ENCODE peak calls at places on chromosomes 1 and 21, in four cellular contexts. B is cardiac muscle cell, N is brain microvascular endothelial cell, F is osteocyte. C is an unnamed sample.
A peak's percentile ranks its signal among the peaks of the same experiment; 100 is the strongest.

GRCh38 chr1:235998812-235999211 is 66.1 kb downstream of the NID1 start:
- DNase-seq in B (no peak), N (no peak), F (no peak), C (no peak)

GRCh38 chr1:50023292-50024159 is at the start of gene AGBL4:
- DNase-seq in B (peak; percentile 33), N (no peak), F (no peak), C (no peak)

GRCh38 chr1:205965039-205965630 is 21.9 kb upstream of the SLC26A9 start:
- DNase-seq in B (no peak), N (no peak), F (no peak), C (no peak)

GRCh38 chr1:220810963-220811362 is 24.2 kb downstream of the MTARC1 start:
- DNase-seq in B (no peak), N (no peak), F (no peak), C (no peak)

GRCh38 chr1:21669287-21670058 is at the start of gene RAP1GAP:
- DNase-seq in B (no peak), N (no peak), F (no peak), C (no peak)

GRCh38 chr1:185305419-185305818 is 11.6 kb downstream of the IVNS1ABP start:
- DNase-seq in B (no peak), N (no peak), F (no peak), C (no peak)

GRCh38 chr1:61536174-61536573 is 188.8 kb downstream of the TM2D1 start:
- DNase-seq in B (no peak), N (no peak), F (no peak), C (no peak)

GRCh38 chr21:42411197-42411869 is 7.6 kb downstream of the UBASH3A start:
- DNase-seq in B (no peak), N (no peak), F (no peak), C (no peak)

GRCh38 chr1:24830680-24831272 is 85.5 kb downstream of the CLIC4 start:
- DNase-seq in B (peak; percentile 83), N (no peak), F (no peak), C (no peak)

GRCh38 chr1:206839857-206840256 is 25.6 kb upstream of the IL20 start:
- DNase-seq in B (peak; percentile 93), N (peak; percentile 29), F (no peak), C (peak; percentile 75)

GRCh38 chr1:30675289-30675688 is 48.1 kb downstream of the MATN1 start:
- DNase-seq in B (no peak), N (no peak), F (no peak), C (no peak)

GRCh38 chr1:145985129-145985501 is 11.3 kb downstream of the TXNIP start:
- DNase-seq in B (no peak), N (no peak), F (no peak), C (no peak)

GRCh38 chr1:115976062-115976899 is at the start of gene SLC22A15:
- DNase-seq in B (peak; percentile 70), N (no peak), F (peak; percentile 88), C (no peak)

GRCh38 chr1:182163821-182164223 is 102.3 kb upstream of the ZNF648 start:
- DNase-seq in B (no peak), N (no peak), F (no peak), C (no peak)

GRCh38 chr1:202565890-202566289 is 144.4 kb downstream of the SYT2 start:
- DNase-seq in B (no peak), N (no peak), F (no peak), C (no peak)
- TF ChIP-seq CTCF in B (no peak), N (no peak), F (no peak), C (no peak)

GRCh38 chr21:18840239-18840638 is 436.7 kb upstream of the TMPRSS15 start:
- DNase-seq in B (no peak), N (peak; percentile 50), F (no peak), C (no peak)
- TF ChIP-seq CTCF in B (no peak), N (peak; percentile 53), F (peak; percentile 18), C (no peak)

GRCh38 chr1:1245178-1245839 is 1.2 kb downstream of the C1QTNF12 start:
- DNase-seq in B (no peak), N (no peak), F (no peak), C (no peak)
- TF ChIP-seq CTCF in B (no peak), N (no peak), F (no peak), C (no peak)

DNA sequence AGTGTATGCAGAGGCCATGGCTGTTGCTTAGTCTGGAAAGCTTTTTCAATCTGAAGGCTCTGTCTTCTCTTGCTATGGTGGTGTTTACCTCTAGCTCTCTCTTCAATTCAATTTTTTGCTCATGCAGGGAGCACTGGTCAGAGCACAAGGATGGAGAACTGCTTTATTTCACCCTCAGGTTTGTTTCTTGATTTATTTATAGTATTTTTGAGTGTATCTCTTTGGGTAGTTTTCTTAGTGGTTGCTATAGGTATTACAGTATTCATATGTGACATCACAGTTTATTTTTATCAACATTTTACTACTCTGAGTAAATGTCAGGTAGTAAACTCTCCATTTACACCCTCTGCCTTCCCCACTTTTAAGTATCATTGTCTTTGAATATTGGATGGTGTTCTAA is 147.9 kb downstream of the RASAL2 start:
- DNase-seq in B (no peak), N (no peak), F (no peak), C (no peak)
- TF ChIP-seq CTCF in B (no peak), N (peak; percentile 33), F (peak; percentile 20), C (no peak)

DNA sequence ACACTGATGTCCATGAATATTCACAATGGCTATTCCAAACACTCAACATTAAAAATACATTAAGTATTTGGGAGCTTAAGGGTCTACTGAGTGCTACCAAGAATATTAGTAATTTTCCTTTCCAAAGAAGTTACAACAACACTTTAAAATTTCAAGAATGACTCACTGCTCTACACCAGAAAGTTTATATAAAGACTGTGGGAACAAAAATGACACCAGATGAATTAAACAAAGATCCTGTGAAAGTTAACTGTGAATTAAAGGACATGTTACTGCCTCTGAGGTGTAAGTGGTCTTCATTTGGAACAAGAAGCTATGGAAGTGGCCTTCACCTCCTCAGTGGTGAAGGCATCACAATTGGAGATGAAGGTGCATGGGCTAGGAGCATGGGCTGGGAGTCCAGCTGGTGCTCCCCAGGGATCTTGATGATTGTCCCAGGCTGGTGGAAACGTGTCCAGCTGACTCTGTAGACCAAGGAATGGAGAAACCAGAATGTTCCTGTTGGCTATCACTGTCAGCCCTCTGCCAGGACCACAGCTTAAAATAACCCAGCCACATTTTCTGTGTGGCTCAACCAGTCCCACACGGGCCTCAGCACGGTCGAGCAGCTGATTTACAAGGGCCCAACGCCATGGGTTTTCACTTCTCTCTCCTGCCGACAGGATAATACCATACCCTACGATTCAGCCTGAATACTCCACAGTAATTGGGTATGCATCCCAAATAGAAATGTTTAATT is 28.8 kb downstream of the TAF5L start:
- DNase-seq in B (peak; percentile 33), N (peak; percentile 64), F (no peak), C (peak; percentile 33)
- TF ChIP-seq CTCF in B (no peak), N (no peak), F (no peak), C (no peak)

GRCh38 chr1:18597159-18598042 is 33.2 kb upstream of the PAX7 start:
- DNase-seq in B (peak; percentile 54), N (peak; percentile 25), F (no peak), C (no peak)

GRCh38 chr1:18602533-18603211 is 28.0 kb upstream of the PAX7 start:
- DNase-seq in B (no peak), N (no peak), F (no peak), C (no peak)

GRCh38 chr1:18599096-18599495 is 31.6 kb upstream of the PAX7 start:
- DNase-seq in B (no peak), N (no peak), F (no peak), C (no peak)

GRCh38 chr1:18603212-18603852 is 27.3 kb upstream of the PAX7 start:
- DNase-seq in B (no peak), N (no peak), F (no peak), C (no peak)

DNA sequence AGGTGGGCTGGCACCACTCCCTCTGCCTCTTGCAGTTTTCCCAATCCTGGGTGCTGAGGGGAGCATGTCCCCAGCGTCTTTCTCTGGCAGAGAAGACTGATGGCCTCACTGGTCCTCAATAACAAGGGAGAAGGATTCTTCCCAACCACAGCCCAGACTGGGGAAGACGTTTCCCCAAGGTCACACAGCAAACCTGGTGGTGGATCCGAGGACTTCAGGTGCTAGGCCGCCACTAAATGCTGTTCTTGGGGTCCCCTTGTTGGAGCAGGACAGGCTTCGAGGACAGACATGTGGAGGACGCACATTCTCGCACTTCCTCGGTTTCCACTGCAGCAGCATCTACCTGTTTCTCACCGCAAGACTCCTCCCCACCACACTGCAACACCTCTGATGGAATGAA is 30.9 kb upstream of the PAX7 start:
- DNase-seq in B (no peak), N (no peak), F (no peak), C (no peak)
- TF ChIP-seq CTCF in B (no peak), N (peak; percentile 23), F (no peak), C (no peak)

DNA sequence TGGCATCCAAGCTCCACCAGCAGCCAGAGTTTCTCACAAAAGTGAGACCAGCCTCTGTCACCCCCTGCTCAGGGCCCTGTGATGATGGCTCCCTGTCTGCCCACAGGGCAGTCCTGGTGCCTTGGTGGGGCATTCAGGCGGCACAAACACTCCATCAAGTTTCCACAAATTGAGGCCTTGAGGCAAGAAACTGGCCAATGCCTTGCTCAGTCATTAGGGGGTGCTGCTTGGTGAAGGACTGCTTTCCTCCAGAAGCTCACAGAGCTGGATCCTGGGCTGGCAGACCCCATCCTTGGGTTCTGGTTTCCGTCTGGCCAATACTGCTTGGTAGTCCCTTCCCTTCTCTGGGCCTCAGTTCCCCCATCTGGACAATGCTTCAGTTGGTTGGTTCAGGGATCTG is 12.5 kb upstream of the AHDC1 start:
- DNase-seq in B (no peak), N (no peak), F (no peak), C (no peak)
- TF ChIP-seq CTCF in B (peak; percentile 33), N (peak; percentile 48), F (peak; percentile 17), C (no peak)

DNA sequence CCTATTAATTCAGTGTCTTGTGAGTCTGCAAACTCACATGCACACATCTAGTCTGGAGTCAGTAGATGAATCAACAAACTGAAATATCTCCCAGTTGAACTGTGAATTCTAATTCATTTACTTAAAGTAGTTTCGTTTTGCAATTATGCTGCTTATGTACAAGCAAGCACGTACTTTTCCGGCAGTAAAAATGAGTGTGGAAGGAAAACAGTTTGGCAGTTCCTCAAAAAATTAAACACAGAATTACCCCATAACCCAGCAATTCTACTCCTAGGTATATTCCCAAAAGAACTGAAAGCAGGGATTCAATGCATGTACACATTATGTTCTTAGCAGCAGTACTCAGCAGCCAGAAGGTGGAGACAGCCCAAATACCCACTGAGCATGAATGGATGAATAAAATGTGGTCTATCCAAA is 49.3 kb downstream of the GNB1 start:
- DNase-seq in B (peak; percentile 18), N (no peak), F (no peak), C (no peak)
- TF ChIP-seq CTCF in B (no peak), N (peak; percentile 23), F (peak; percentile 12), C (no peak)